ENCODE peak calls at places on chromosome 21, in seven cellular contexts. L is cardiac muscle cell, I is right lobe of liver, W is body of pancreas, H is GM23338, B is PC-9, R is heart right ventricle. G is an unnamed sample. For H3K36me3, the result is how much of the 10 kb centered on the place peaks cover.

GRCh38 chr21:36799869-36800268 is 101.0 kb downstream of the SIM2 start:
- DNase-seq in W (no peak), H (no peak), B (no peak), I (no peak), L (no peak), R (no peak), G (no peak)

GRCh38 chr21:14488805-14489204 is 57.3 kb downstream of the SAMSN1 start:
- DNase-seq in L (no peak), R (no peak), W (no peak), H (no peak), B (no peak), I (no peak), G (no peak)

GRCh38 chr21:17200250-17200649 is 312.6 kb upstream of the CXADR start:
- DNase-seq in B (no peak), W (no peak), R (no peak), I (no peak), H (no peak), L (no peak), G (no peak)

GRCh38 chr21:15022608-15023261 is 42.1 kb downstream of the NRIP1 start:
- DNase-seq in H (no peak), W (no peak), I (no peak), L (no peak), B (no peak), R (no peak), G (no peak)

GRCh38 chr21:36079010-36079649 is 9.3 kb downstream of the CBR1 start:
- DNase-seq in L (no peak), B (no peak), W (no peak), I (no peak), R (no peak), H (no peak), G (peak)

GRCh38 chr21:15837603-15838002 is 107.8 kb downstream of the USP25 start:
- DNase-seq in H (no peak), R (no peak), I (no peak), W (no peak), B (no peak), L (peak), G (no peak)

GRCh38 chr21:35226960-35227741 is 178.0 kb upstream of the RUNX1 start:
- DNase-seq in I (no peak), H (no peak), B (no peak), W (no peak), L (no peak), R (no peak), G (peak)

GRCh38 chr21:42566524-42567180 is 53.0 kb downstream of the SLC37A1 start:
- DNase-seq in B (no peak), I (peak), L (no peak), W (peak), H (no peak), R (no peak), G (peak)

GRCh38 chr21:42614811-42615342 is 38.5 kb upstream of the PDE9A start:
- DNase-seq in I (peak), L (no peak), B (peak), H (peak), R (no peak), W (peak), G (no peak)

GRCh38 chr21:35145626-35146236 is 96.6 kb upstream of the RUNX1 start:
- DNase-seq in W (peak), H (no peak), B (no peak), I (no peak), R (peak), L (no peak), G (no peak)

GRCh38 chr21:35350965-35351364 is 301.9 kb upstream of the RUNX1 start:
- DNase-seq in I (no peak), R (no peak), B (no peak), L (no peak), W (no peak), H (no peak), G (no peak)

GRCh38 chr21:42668193-42668592 is 14.8 kb downstream of the PDE9A start:
- DNase-seq in I (no peak), L (no peak), W (no peak), R (no peak), B (no peak), H (no peak), G (no peak)

GRCh38 chr21:44571296-44571695 is 2.2 kb upstream of the KRTAP10-4 start:
- DNase-seq in H (no peak), R (no peak), I (no peak), L (no peak), B (no peak), W (no peak), G (no peak)

GRCh38 chr21:44399955-44400790 is 46.8 kb downstream of the TRPM2 start:
- DNase-seq in H (no peak), W (no peak), B (no peak), R (no peak), I (no peak), L (no peak), G (no peak)

GRCh38 chr21:42111811-42112210 is 40.7 kb downstream of the UMODL1 start:
- DNase-seq in R (no peak), B (no peak), H (no peak), I (no peak), W (no peak), L (no peak), G (no peak)

GRCh38 chr21:30104246-30104645 is 62.4 kb downstream of the CLDN17 start:
- DNase-seq in W (no peak), B (no peak), R (no peak), I (no peak), L (no peak), H (no peak), G (no peak)

GRCh38 chr21:41491412-41491811 is 16.5 kb downstream of the TMPRSS2 start:
- DNase-seq in L (no peak), W (peak), I (no peak), H (no peak), R (no peak), B (no peak), G (no peak)

GRCh38 chr21:44512496-44513388 is 27.3 kb downstream of the KRTAP10-1 start:
- DNase-seq in H (no peak), L (no peak), R (peak), B (no peak), W (no peak), I (no peak), G (no peak)

GRCh38 chr21:42388740-42389448 is 7.0 kb downstream of the TMPRSS3 start:
- DNase-seq in W (peak), L (peak), H (peak), I (no peak), B (peak), R (no peak), G (no peak)

GRCh38 chr21:17440955-17441354 is 71.9 kb upstream of the CXADR start:
- DNase-seq in L (no peak), I (no peak), B (peak), H (no peak), R (no peak), W (no peak), G (no peak)

GRCh38 chr21:42118121-42118795 is 47.1 kb downstream of the UMODL1 start:
- DNase-seq in L (no peak), R (no peak), W (no peak), H (no peak), B (no peak), I (no peak), G (no peak)

GRCh38 chr21:35027558-35028450 is 21.3 kb downstream of the RUNX1 start:
- DNase-seq in H (peak), R (no peak), B (no peak), W (no peak), L (no peak), I (no peak), G (peak)

GRCh38 chr21:44576025-44576420 is 2.5 kb downstream of the KRTAP10-4 start:
- DNase-seq in B (no peak), L (no peak), W (no peak), R (no peak), H (no peak), I (no peak), G (peak)

GRCh38 chr21:15229390-15229789 is 164.6 kb upstream of the NRIP1 start:
- DNase-seq in R (no peak), L (peak), H (no peak), W (no peak), B (no peak), I (no peak), G (no peak)

GRCh38 chr21:20404915-20405314 is 593.3 kb upstream of the NCAM2 start:
- DNase-seq in I (no peak), W (no peak), B (no peak), R (no peak), H (peak), L (peak), G (no peak)

GRCh38 chr21:35059742-35060141 is 10.6 kb upstream of the RUNX1 start:
- DNase-seq in B (no peak), R (no peak), I (no peak), L (no peak), W (no peak), H (no peak), G (no peak)

GRCh38 chr21:41711416-41712023 is 55.3 kb downstream of the RIPK4 start:
- DNase-seq in B (no peak), R (no peak), L (no peak), I (no peak), W (no peak), H (no peak), G (peak)

GRCh38 chr21:44650265-44650972 is 4.0 kb downstream of the KRTAP12-4 start:
- DNase-seq in W (no peak), H (no peak), I (no peak), L (no peak), B (no peak), R (no peak), G (no peak)

GRCh38 chr21:25767921-25768320 is 33.1 kb downstream of the GABPA start:
- DNase-seq in L (no peak), B (no peak), I (no peak), W (no peak), H (no peak), R (no peak), G (no peak)

GRCh38 chr21:35046880-35047229 is 2.2 kb downstream of the RUNX1 start:
- DNase-seq in L (no peak), B (peak), R (peak), W (peak), H (no peak), I (no peak), G (no peak)

GRCh38 chr21:27807596-27807995 is 840.7 kb upstream of the ADAMTS5 start:
- DNase-seq in W (no peak), L (no peak), R (no peak), H (no peak), B (no peak), I (no peak), G (no peak)

GRCh38 chr21:42089093-42089631 is 18.0 kb downstream of the UMODL1 start:
- DNase-seq in R (no peak), L (no peak), H (no peak), B (no peak), I (no peak), W (no peak), G (peak)

DNA sequence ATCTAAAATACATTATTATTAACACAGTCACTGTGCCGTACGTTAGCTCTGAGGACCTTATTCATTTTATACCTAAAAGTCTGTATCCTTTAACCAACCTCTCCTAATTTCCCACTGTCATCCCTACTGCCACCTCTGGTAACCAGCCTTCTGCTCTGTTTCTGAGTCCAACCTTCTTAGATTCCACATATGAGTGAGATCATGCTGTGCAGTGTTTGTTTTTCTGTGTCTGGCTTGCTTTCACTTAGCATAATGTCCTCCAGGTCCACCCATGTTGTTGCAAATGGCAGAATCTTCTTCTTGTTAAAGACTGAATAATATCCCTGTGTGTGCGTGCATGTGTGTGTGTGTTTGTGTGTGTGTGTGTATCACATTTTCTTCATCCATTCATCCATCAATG is 64.2 kb downstream of the ETS2 start:
- DNase-seq in R (no peak), L (no peak), H (no peak), B (no peak), W (no peak), I (no peak), G (no peak)
- TF ChIP-seq CTCF in R (no peak), L (no peak), H (no peak), B (no peak), W (no peak), I (peak), G (peak)

GRCh38 chr21:32338209-32338921 is 39.7 kb downstream of the MRAP start:
- DNase-seq in B (no peak), L (no peak), I (peak), W (peak), R (no peak), H (no peak), G (no peak)

GRCh38 chr21:32337206-32337605 is 38.6 kb downstream of the MRAP start:
- DNase-seq in B (no peak), R (no peak), I (peak), W (no peak), H (no peak), L (no peak), G (no peak)

GRCh38 chr21:32335601-32336575 is 37.2 kb downstream of the MRAP start:
- DNase-seq in I (peak), B (no peak), R (no peak), H (no peak), L (no peak), W (peak), G (no peak)

GRCh38 chr21:32334980-32335471 is 36.4 kb downstream of the MRAP start:
- DNase-seq in W (peak), I (peak), R (no peak), H (no peak), B (no peak), L (no peak), G (no peak)

GRCh38 chr21:32336711-32337110 is 38.1 kb downstream of the MRAP start:
- DNase-seq in I (peak), H (no peak), B (no peak), L (no peak), W (no peak), R (no peak), G (no peak)
- H3K36me3 ChIP-seq in I (under half), H (under half), B (under half), L (under half), W (under half), R (under half), G (under half)

GRCh38 chr21:31991356-31992331 is 118.8 kb downstream of the HUNK start:
- DNase-seq in R (no peak), L (no peak), W (no peak), I (no peak), H (peak), B (no peak), G (no peak)
- TF ChIP-seq CTCF in R (peak), L (no peak), W (no peak), I (no peak), H (peak), B (no peak), G (no peak)

GRCh38 chr21:46356494-46357334 is 32.8 kb downstream of the PCNT start:
- DNase-seq in I (no peak), H (no peak), W (no peak), B (no peak), R (no peak), L (no peak), G (no peak)

GRCh38 chr21:46356005-46356338 is 32.0 kb downstream of the PCNT start:
- DNase-seq in I (no peak), B (no peak), H (no peak), R (no peak), L (no peak), W (no peak), G (no peak)

GRCh38 chr21:46357335-46357604 is 33.3 kb downstream of the PCNT start:
- DNase-seq in R (no peak), I (no peak), H (no peak), W (no peak), B (no peak), L (no peak), G (no peak)

GRCh38 chr21:46355161-46356004 is 31.4 kb downstream of the PCNT start:
- DNase-seq in L (no peak), H (no peak), B (no peak), R (no peak), W (no peak), I (no peak), G (peak)

GRCh38 chr21:46357684-46358425 is 33.9 kb downstream of the PCNT start:
- DNase-seq in I (no peak), H (no peak), R (no peak), B (no peak), W (no peak), L (no peak), G (no peak)
- H3K36me3 ChIP-seq in I (under half), H (under half), R (under half), B (under half), W (under half), L (under half), G (under half)

GRCh38 chr21:33824156-33824941 is 91.3 kb downstream of the ATP5PO start:
- DNase-seq in H (no peak), L (no peak), R (no peak), W (no peak), B (no peak), I (no peak), G (no peak)
- TF ChIP-seq CTCF in H (no peak), L (no peak), R (no peak), W (no peak), B (no peak), I (no peak), G (no peak)

GRCh38 chr21:46245213-46245915 is 16.8 kb upstream of the LSS start:
- DNase-seq in B (no peak), I (no peak), L (no peak), R (no peak), W (no peak), H (no peak), G (no peak)
- H3K36me3 ChIP-seq in B (under half), I (under half), L (half or more), R (under half), W (half or more), H (half or more), G (half or more)

DNA sequence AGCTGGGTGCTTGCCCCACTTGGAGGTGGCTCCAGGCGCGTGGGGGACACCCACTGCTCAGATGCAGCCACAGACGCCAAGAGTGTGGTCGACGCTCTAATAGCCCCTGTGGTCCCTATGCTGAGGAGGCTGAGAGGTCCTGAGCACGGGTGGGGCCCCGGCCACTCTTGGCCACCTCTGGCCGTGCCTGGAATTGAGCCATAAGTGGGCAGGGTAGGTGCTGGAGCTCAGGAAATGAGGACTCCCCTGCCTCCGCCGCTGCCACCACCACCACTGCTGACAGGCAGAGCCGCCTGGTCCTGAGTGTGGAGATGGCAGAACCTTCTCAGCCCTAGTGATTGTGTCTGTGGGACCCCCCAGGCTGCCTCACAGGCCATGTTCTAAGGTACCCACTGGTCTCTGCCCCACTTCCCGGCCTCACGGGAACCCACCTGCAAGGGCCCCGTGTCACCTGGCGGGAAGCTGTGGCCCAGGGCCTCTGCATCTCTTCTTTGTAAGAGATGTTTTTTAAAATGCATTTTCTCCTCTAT is 34.6 kb upstream of the DIP2A start:
- DNase-seq in R (no peak), B (no peak), W (no peak), I (no peak), L (no peak), H (no peak), G (no peak)
- TF ChIP-seq CTCF in R (no peak), B (no peak), W (no peak), I (no peak), L (no peak), H (no peak), G (no peak)

DNA sequence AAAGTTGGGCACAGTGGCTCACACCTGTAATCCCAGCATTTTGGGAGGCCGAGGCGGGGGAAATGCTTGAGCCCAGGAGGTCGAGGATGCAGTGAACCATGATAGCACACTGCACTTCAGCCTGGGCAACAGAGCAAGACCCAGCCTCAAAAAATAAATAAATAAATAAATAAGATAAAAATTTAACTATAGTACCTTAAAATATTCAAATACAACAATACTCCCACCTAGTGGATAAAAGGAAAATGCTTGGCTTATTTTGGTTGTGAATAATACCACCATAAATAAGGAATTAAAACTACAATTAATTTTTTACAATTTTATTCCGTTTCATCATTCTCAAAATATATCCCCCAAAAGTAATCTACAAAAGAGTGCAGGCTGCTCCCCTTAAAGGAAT is 8.1 kb downstream of the PSMG1 start:
- DNase-seq in L (peak), B (no peak), I (no peak), W (no peak), R (no peak), H (peak), G (no peak)
- H3K36me3 ChIP-seq in L (under half), B (under half), I (under half), W (under half), R (under half), H (under half), G (under half)

DNA sequence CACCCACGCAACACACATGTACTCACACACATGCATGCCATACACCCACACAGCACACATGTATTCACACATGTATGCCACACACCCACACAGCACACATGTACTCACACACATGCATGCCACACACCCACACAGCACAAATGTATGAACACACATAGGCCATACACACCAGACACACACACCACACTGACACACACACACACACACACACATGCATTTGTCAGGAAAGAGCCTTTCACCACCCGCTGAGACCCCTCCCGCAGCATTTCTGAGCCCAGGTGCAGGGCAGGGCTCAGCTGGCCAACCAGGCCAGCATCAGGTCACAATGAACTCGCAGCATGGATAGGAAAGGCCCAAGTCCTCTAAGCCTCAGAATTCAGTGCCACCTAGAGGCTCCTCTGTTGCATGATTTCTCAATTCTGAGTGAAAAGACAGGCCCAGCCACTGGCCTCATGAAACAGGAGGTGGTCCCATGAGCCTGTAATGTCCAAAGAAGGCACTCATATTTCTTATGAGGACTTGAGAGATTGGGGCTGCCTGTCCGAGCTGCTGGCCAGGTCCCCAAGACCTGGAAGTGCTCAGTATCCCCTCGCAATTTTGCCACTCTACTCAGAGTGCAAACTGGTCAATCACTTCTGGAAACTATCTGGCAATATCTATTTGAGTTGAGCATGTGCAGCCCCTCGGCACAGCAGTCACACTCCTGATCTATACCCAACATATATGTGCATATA is 57.3 kb downstream of the PSMG1 start:
- DNase-seq in L (peak), W (peak), R (no peak), B (peak), I (peak), H (peak), G (peak)
- TF ChIP-seq CTCF in L (peak), W (peak), R (peak), B (peak), I (peak), H (peak), G (peak)